ENCODE peak calls at places on chromosomes 11 and 22, in six cellular contexts. O, D, F, L, C and U are unnamed samples.

GRCh38 chr11:6931146-6931713 is 5.0 kb downstream of the ZNF215 start:
- DNase-seq in D (no peak), C (no peak), F (no peak), O (no peak), L (no peak), U (no peak)

GRCh38 chr22:21759133-21759532 is 23.5 kb upstream of the YPEL1 start:
- DNase-seq in L (no peak), F (no peak), D (no peak), O (no peak), C (no peak), U (no peak)

GRCh38 chr11:49995559-49995958 is 13.2 kb upstream of the OR4C12 start:
- DNase-seq in L (no peak), F (peak), O (no peak), C (peak), D (peak), U (peak)

GRCh38 chr11:119689318-119689717 is 39.7 kb downstream of the NECTIN1 start:
- DNase-seq in F (no peak), D (no peak), C (no peak), L (no peak), O (no peak), U (no peak)

GRCh38 chr11:128356992-128357391 is 230.4 kb downstream of the ETS1 start:
- DNase-seq in F (no peak), O (no peak), D (peak), L (no peak), C (no peak), U (no peak)

GRCh38 chr11:23201936-23202522 is 341.8 kb upstream of the CCDC179 start:
- DNase-seq in L (no peak), O (no peak), F (no peak), D (no peak), C (no peak), U (no peak)

GRCh38 chr22:37409557-37409956 is 17.7 kb downstream of the ELFN2 start:
- DNase-seq in O (no peak), F (no peak), D (no peak), C (no peak), L (no peak), U (no peak)

GRCh38 chr11:91374794-91375193 is 849.8 kb upstream of the FAT3 start:
- DNase-seq in F (no peak), O (no peak), D (no peak), C (no peak), L (no peak), U (no peak)

GRCh38 chr11:126357969-126358762 is 2.7 kb downstream of the ST3GAL4 start:
- DNase-seq in O (no peak), C (no peak), L (no peak), F (peak), D (no peak), U (no peak)

GRCh38 chr11:114821626-114822025 is 143.3 kb downstream of the NXPE2 start:
- DNase-seq in C (peak), F (no peak), D (no peak), O (no peak), L (no peak), U (no peak)

GRCh38 chr11:66548774-66549630 is 2.3 kb downstream of the ACTN3 start:
- DNase-seq in F (no peak), C (no peak), L (no peak), D (no peak), O (no peak), U (no peak)

GRCh38 chr22:28799834-28800307 is 498 bp downstream of the XBP1 start:
- DNase-seq in F (no peak), C (peak), O (no peak), D (peak), L (no peak), U (no peak)

GRCh38 chr11:34425863-34426262 is 12.9 kb upstream of the CAT start:
- DNase-seq in F (no peak), O (no peak), D (no peak), L (no peak), C (no peak), U (no peak)

GRCh38 chr22:45268958-45269844 is 15.5 kb upstream of the UPK3A start:
- DNase-seq in D (peak), F (no peak), L (no peak), C (peak), O (no peak), U (no peak)

GRCh38 chr11:90134420-90135003 is at the start of gene NAALAD2:
- DNase-seq in D (peak), F (peak), O (peak), L (no peak), C (peak), U (no peak)

GRCh38 chr11:37465221-37465620 is 867.2 kb upstream of the RAG2 start:
- DNase-seq in C (no peak), L (no peak), D (no peak), O (no peak), F (no peak), U (no peak)

GRCh38 chr11:27997344-27997743 is 110.6 kb downstream of the KIF18A start:
- DNase-seq in C (no peak), D (no peak), F (no peak), L (no peak), O (no peak), U (no peak)

GRCh38 chr11:104199041-104199440 is 35.1 kb upstream of the PDGFD start:
- DNase-seq in O (no peak), F (no peak), C (no peak), D (no peak), L (no peak), U (no peak)

GRCh38 chr22:39236321-39237275 is 8.2 kb downstream of the PDGFB start:
- DNase-seq in C (peak), F (no peak), L (peak), O (no peak), D (no peak), U (no peak)

GRCh38 chr11:122769126-122769780 is 69.0 kb upstream of the CRTAM start:
- DNase-seq in O (no peak), F (no peak), L (no peak), C (no peak), D (no peak), U (no peak)

GRCh38 chr22:24894998-24895397 is 51.5 kb downstream of the LHFPL7 start:
- DNase-seq in L (no peak), F (peak), C (no peak), D (peak), O (no peak), U (peak)

GRCh38 chr11:19770277-19770676 is 57.6 kb downstream of the NAV2 start:
- DNase-seq in O (no peak), C (no peak), D (no peak), L (no peak), F (no peak), U (no peak)

GRCh38 chr11:68311155-68312116 is 955 bp upstream of the LRP5 start:
- DNase-seq in C (no peak), F (no peak), L (no peak), O (no peak), D (peak), U (no peak)

GRCh38 chr11:48880021-48880441 is 103.7 kb downstream of the TRIM51G start:
- DNase-seq in L (no peak), F (no peak), C (no peak), D (no peak), O (no peak), U (no peak)

GRCh38 chr11:56214537-56214936 is 19.5 kb downstream of the OR5T2 start:
- DNase-seq in O (no peak), C (no peak), F (no peak), D (no peak), L (no peak), U (no peak)

GRCh38 chr11:46338988-46339666 is 8.1 kb upstream of the DGKZ start:
- DNase-seq in D (no peak), C (no peak), F (no peak), O (peak), L (no peak), U (no peak)

GRCh38 chr11:20443596-20443995 is 56.1 kb downstream of the PRMT3 start:
- DNase-seq in O (no peak), C (peak), D (peak), F (peak), L (no peak), U (peak)

GRCh38 chr11:121887564-121887963 is 228.5 kb downstream of the BLID start:
- DNase-seq in C (no peak), O (no peak), F (no peak), L (no peak), D (no peak), U (no peak)

GRCh38 chr22:30044369-30044768 is 35.9 kb upstream of the HORMAD2 start:
- DNase-seq in C (no peak), L (no peak), O (no peak), D (peak), F (peak), U (peak)

GRCh38 chr22:46746192-46746591 is 8.1 kb upstream of the CERK start:
- DNase-seq in O (no peak), D (no peak), L (no peak), F (no peak), C (no peak), U (no peak)

GRCh38 chr11:28834877-28835276 is 726.7 kb downstream of the METTL15 start:
- DNase-seq in O (no peak), L (no peak), F (no peak), C (no peak), D (no peak), U (no peak)

GRCh38 chr11:88363566-88364169 is 26.1 kb upstream of the CTSC start:
- DNase-seq in F (no peak), L (no peak), D (no peak), C (no peak), O (no peak), U (no peak)

GRCh38 chr11:6667733-6668374 is 12.2 kb upstream of the DCHS1 start:
- DNase-seq in O (no peak), L (peak), C (peak), D (no peak), F (peak), U (peak)

GRCh38 chr11:73218106-73218829 is at the start of gene P2RY2:
- DNase-seq in D (peak), O (peak), C (no peak), L (no peak), F (peak), U (peak)

DNA sequence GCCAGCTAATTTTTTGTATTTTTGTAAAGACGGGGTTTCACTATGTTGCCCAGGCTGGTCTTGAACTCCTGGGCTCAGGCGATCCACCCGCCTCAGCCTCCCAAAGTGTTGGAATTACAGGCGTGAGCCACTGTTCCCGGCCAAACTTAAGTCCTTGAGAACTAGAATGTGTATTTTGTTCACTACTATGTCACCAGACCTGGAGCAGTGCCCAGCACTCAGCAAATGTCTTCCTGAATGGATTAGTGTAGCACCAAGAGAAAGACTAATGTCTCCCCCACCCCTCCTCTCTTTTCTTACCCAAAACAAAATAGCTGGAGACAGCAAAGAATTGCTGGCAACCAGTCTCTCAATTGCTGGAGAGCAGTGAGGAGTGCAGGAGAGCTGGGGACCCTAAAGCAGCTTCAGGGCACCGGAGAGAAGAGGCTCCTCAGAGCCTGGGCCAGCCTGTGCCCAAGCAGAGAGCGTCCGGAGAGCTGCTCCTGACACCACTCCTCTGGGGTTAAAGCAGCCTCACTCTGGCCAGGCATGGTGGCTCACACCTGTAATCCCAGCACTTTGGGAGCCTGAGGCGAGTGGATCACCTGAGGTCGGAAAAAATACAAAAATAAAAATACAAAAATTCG is 14.9 kb downstream of the SLC25A18 start:
- DNase-seq in O (no peak), C (no peak), F (peak), D (no peak), L (no peak), U (no peak)
- TF ChIP-seq RAD21 in O (no peak), C (no peak), F (no peak), D (no peak), L (no peak), U (no peak)

DNA sequence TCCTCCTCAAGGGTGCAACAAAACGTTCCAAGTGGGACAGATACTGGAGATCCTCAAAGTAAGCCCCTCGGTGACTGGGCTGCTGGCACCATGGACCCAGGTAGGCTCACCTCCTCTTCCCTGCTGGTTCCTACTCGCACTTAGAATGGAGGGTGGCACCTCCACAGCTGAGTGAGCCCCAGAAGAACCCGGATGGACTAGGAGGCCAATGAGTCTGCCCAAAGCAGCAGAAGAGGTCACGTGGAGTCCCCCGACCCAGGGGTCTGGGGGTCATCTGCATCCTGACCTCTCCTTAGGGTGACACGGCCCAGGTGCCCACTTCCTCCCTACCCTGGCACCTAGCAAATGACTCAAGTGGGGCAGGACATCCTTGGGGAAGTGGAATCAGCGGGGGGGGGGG is 4.4 kb downstream of the APOL1 start:
- DNase-seq in F (no peak), D (no peak), L (no peak), C (no peak), O (no peak), U (no peak)
- TF ChIP-seq JUND in F (no peak), D (no peak), L (no peak), C (no peak), O (no peak), U (no peak)

GRCh38 chr11:299951-300735 is 817 bp upstream of the IFITM5 start:
- DNase-seq in C (peak), F (peak), O (no peak), L (no peak), D (peak), U (no peak)
- TF ChIP-seq RAD21 in C (peak), F (no peak), O (peak), L (no peak), D (no peak), U (no peak)

GRCh38 chr11:5269715-5270147 is at the start of gene HBE1:
- DNase-seq in L (no peak), C (peak), F (no peak), D (no peak), O (no peak), U (no peak)

GRCh38 chr11:5275369-5276110 is 5.8 kb upstream of the HBE1 start:
- DNase-seq in C (peak), F (no peak), O (no peak), L (no peak), D (no peak), U (no peak)

GRCh38 chr11:5277807-5278206 is 8.1 kb upstream of the HBE1 start:
- DNase-seq in O (no peak), F (no peak), C (no peak), D (no peak), L (no peak), U (no peak)

GRCh38 chr11:5272395-5273017 is 2.8 kb upstream of the HBE1 start:
- DNase-seq in D (no peak), L (no peak), O (no peak), F (no peak), C (peak), U (no peak)

DNA sequence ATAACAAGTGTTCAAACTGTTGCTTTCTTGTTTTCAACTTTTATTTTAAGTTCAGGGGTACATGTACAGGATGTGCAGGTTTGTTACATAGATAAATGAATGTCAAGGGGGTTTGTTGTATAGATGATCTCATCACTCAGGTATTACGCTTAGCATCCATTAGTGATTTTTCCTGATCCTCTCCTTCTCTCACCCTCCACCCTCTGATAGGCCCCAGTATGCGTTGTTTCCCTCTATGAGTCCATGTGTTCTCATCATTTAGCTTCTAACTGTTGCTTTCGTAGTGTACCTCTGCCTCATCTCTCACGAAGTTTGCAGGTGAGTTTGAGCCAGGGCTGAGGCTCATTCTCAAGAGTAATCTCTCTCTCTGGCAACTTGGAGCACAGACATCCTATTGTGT is 4.6 kb upstream of the HBE1 start:
- DNase-seq in O (no peak), D (no peak), L (no peak), F (no peak), C (no peak), U (no peak)
- TF ChIP-seq JUND in O (no peak), D (no peak), L (no peak), F (no peak), C (no peak), U (no peak)